ENCODE peak calls at places on chromosomes 1 and 21, in ten cellular contexts. U is BE2C; A is ascending aorta; Z is CD8-positive, alpha-beta T cell; R is K562; M is kidney epithelial cell; N is cardiac muscle cell; I is transverse colon; D is esophagus squamous epithelium; Y is endothelial cell of umbilical vein. P is an unnamed sample.

GRCh38 chr1:23984417-23985186 is 4.5 kb upstream of the SRSF10 start:
- DNase-seq in M (no peak), A (no peak), R (no peak), U (peak; percentile 36), Y (peak; percentile 87), I (peak; percentile 38), Z (no peak), N (peak; percentile 84), D (no peak), P (no peak)

GRCh38 chr1:32817815-32818786 is 648 bp downstream of the S100PBP start:
- DNase-seq in R (peak; percentile 84), M (no peak), U (peak; percentile 74), Z (peak; percentile 29), D (peak; percentile 51), A (peak; percentile 13), Y (peak; percentile 58), N (peak; percentile 52), I (peak; percentile 77), P (no peak)

GRCh38 chr1:86773331-86774288 is 69.2 kb downstream of the SH3GLB1 start:
- DNase-seq in I (no peak), D (no peak), M (no peak), N (peak; percentile 20), R (no peak), Z (no peak), U (no peak), Y (peak; percentile 32), A (no peak), P (no peak)

GRCh38 chr1:115337276-115337632 is 795 bp downstream of the NGF start:
- DNase-seq in I (no peak), Y (no peak), M (no peak), A (no peak), Z (no peak), N (no peak), D (no peak), U (no peak), R (no peak), P (no peak)

GRCh38 chr21:41477641-41478318 is 30.2 kb downstream of the TMPRSS2 start:
- DNase-seq in Z (no peak), I (no peak), R (no peak), N (peak; percentile 62), A (no peak), Y (no peak), D (no peak), U (no peak), M (no peak), P (no peak)

GRCh38 chr1:45177452-45177851 is 29.0 kb downstream of the ZSWIM5 start:
- DNase-seq in M (no peak), N (peak; percentile 15), R (no peak), Z (no peak), I (no peak), A (no peak), D (no peak), U (no peak), Y (no peak), P (no peak)

GRCh38 chr1:114154146-114154962 is 685 bp upstream of the SYT6 start:
- DNase-seq in U (peak; percentile 34), R (peak; percentile 27), I (no peak), D (no peak), Y (peak; percentile 2), Z (no peak), N (peak; percentile 37), M (no peak), A (no peak), P (no peak)

GRCh38 chr1:78223417-78224215 is 177.8 kb downstream of the GIPC2 start:
- DNase-seq in U (no peak), M (peak; percentile 34), I (no peak), N (peak; percentile 49), Y (no peak), A (no peak), Z (no peak), D (no peak), R (no peak), P (no peak)

GRCh38 chr1:210448293-210448892 is 119.7 kb downstream of the HHAT start:
- DNase-seq in I (no peak), D (no peak), N (peak; percentile 70), A (no peak), Y (peak; percentile 62), M (no peak), U (peak; percentile 63), R (peak; percentile 42), Z (no peak), P (no peak)

DNA sequence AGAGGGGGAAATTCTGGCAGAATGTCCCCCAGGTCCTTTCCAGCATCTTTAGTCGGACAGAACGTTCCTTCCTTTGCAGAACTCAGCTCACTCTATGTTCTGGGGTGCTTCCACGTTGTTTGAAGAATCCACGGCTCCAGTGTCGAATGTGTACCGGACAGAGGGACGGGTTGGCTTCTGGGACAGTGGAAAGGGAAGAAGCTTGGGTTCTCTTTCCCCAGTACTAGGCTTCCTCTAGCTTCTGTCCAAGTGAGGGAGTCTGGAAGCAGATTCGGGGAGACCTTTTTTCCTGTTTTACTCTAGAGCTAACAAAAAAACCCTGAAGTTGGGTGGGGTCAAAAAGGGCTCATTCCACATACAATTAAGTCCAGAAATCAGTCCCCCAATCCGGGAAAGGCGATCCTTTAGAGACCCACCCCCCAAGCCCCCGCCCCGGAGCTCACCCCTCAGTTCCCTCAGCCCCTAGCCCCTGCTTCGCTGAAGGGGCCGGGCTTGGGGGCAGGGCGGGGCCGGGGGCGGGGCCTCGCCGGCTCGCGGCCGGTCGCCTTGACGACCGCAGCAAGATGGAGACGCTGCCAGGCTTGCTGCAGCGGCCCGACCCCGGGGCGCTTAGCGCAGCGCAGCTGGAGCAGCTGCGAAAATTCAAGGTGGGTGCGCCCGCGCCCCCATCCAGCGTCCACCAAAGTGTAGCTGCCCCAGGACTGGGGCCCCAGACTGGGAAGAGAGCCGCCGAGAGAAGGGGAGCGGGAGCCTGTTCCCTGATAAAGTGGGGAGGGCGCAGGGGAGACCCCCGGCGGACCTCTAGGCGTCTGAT is at the start of gene RIIAD1:
- DNase-seq in A (no peak), I (no peak), N (peak; percentile 44), D (no peak), R (peak; percentile 81), U (peak; percentile 67), Z (peak; percentile 34), M (no peak), Y (no peak), P (no peak)
- TF ChIP-seq CTCF in A (no peak), I (no peak), N (no peak), D (no peak), R (no peak), U (no peak), Z (no peak), M (no peak), Y (no peak), P (no peak)

GRCh38 chr21:42746593-42747266 is 93.3 kb downstream of the PDE9A start:
- DNase-seq in Z (peak; percentile 61), R (no peak), M (no peak), I (peak; percentile 53), Y (no peak), U (no peak), D (no peak), A (no peak), N (no peak), P (no peak)

GRCh38 chr21:42747267-42747701 is 93.9 kb downstream of the PDE9A start:
- DNase-seq in Z (no peak), D (no peak), I (no peak), A (no peak), R (no peak), Y (no peak), N (no peak), M (no peak), U (no peak), P (no peak)

GRCh38 chr21:42746240-42746592 is 92.8 kb downstream of the PDE9A start:
- DNase-seq in D (no peak), Z (no peak), M (no peak), N (no peak), R (no peak), U (no peak), A (no peak), Y (no peak), I (no peak), P (no peak)

GRCh38 chr21:42745511-42746239 is 92.3 kb downstream of the PDE9A start:
- DNase-seq in U (no peak), N (no peak), Y (no peak), I (no peak), Z (no peak), M (no peak), A (no peak), D (no peak), R (no peak), P (no peak)

DNA sequence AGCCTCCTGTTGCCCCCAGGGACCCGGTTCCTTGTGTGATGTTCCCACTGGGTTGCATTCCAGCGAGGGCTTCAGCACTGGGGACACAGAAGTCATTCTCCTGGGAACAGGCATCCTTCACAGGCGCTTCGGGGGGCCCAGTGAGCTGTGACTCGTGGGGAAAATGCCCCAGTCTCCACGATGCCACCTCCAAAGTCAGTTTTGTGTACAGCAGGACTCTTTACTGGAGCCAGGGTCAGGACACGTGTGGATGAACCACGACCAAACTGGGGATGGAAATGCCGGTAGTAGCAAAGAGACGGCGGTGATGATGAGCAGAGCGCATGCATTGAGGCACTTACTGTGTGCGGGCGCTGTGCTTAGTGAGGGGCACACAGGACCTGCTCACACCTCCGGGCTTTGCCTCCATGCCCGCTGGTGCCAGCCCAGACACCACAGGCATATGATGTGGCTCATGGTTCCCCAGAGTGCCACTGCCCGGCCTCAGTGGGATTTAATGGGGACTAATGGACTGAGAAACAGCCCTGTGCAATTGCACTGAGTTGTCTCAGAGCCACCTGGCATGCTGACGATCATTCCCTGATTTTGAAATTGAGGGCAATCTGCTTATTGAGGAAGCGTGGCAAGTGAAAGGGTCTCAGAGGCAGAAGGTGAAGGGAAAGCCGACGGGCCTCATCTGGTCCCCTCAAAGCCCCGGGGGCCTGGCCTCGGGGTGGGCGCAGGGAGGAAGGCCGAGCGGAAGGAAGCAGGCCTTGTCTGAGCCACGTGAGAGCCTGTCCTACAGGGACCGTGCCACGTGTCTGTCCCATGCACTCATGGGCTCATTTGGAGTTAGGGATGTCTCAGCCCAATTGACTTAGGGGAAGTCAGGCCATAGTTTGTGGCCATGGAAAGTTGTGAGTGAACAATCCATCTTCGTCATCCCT is 91.4 kb downstream of the PDE9A start:
- DNase-seq in M (no peak), R (no peak), Y (no peak), N (no peak), Z (no peak), A (no peak), U (no peak), I (no peak), D (no peak), P (no peak)
- H3K4me3 ChIP-seq in M (no peak overlapping the region), R (no peak overlapping the region), Y (no peak overlapping the region), N (no peak overlapping the region), Z (no peak overlapping the region), A (no peak overlapping the region), U (no peak overlapping the region), I (no peak overlapping the region), D (no peak overlapping the region), P (no peak overlapping the region)

GRCh38 chr21:44952116-44952928 is 12.5 kb downstream of the SLX9 start:
- DNase-seq in Y (no peak), R (no peak), A (no peak), Z (no peak), U (no peak), N (no peak), D (no peak), I (no peak), M (no peak), P (no peak)
- H3K27me3 ChIP-seq in Y (no peaks in the 10 kb centered on the region), R (no peaks in the 10 kb centered on the region), A (no peaks in the 10 kb centered on the region), Z (no peaks in the 10 kb centered on the region), U (no peaks in the 10 kb centered on the region), N (no peaks in the 10 kb centered on the region), D (no peaks in the 10 kb centered on the region), I (no peaks in the 10 kb centered on the region), M (no peaks in the 10 kb centered on the region), P (no peaks in the 10 kb centered on the region)

DNA sequence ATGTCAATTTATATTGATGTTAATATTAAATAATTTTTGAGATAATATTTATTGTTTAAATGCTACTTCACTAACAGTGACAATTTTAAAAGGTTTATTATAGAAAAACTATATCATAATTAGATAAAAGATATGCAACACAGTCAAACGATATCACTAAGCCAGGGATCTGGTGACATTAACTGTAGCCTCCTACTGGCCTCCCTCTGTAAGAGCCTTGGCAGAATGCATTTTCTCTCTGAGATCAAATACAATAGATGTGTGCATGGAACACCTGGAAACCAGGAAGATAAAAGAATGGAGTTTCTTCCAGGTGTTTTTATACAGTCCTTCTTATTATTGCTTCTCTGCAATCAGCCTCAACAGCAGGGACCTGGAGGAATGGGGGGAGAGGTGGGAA is 1762.1 kb downstream of the BRINP3 start:
- DNase-seq in U (no peak), M (no peak), A (no peak), D (no peak), Y (no peak), N (no peak), Z (no peak), I (no peak), R (no peak), P (no peak)
- TF ChIP-seq CTCF in U (peak; percentile 67), M (peak; percentile 6), A (no peak), D (no peak), Y (no peak), N (no peak), Z (no peak), I (no peak), R (no peak), P (no peak)

P was measured in BJ.